ENCODE peak calls at places on chromosomes 12 and 14, in nine cellular contexts. L, O, H, E, P, K, J, Z and V are unnamed samples.

GRCh38 chr14:60656755-60657608 is 7.7 kb upstream of the SIX1 start:
- DNase-seq in H (peak), O (peak), L (peak), P (peak), E (peak), Z (no peak), K (peak), J (peak), V (peak)

GRCh38 chr12:95484524-95484923 is 10.6 kb downstream of the METAP2 start:
- DNase-seq in P (no peak), O (no peak), J (peak), E (no peak), H (no peak), K (no peak), Z (no peak), L (no peak), V (no peak)

GRCh38 chr14:53842938-53843337 is 113.7 kb downstream of the BMP4 start:
- DNase-seq in J (no peak), E (no peak), K (no peak), P (no peak), Z (no peak), O (peak), H (no peak), L (peak), V (no peak)

GRCh38 chr12:111398530-111398929 is 7.2 kb upstream of the SH2B3 start:
- DNase-seq in P (no peak), K (no peak), E (no peak), H (no peak), J (no peak), O (peak), Z (no peak), L (no peak), V (no peak)

GRCh38 chr12:113857371-113857770 is 108.8 kb downstream of the RBM19 start:
- DNase-seq in Z (no peak), H (no peak), K (no peak), E (no peak), L (no peak), O (no peak), J (no peak), P (no peak), V (no peak)

GRCh38 chr14:72787841-72788240 is 106.1 kb downstream of the DPF3 start:
- DNase-seq in E (no peak), Z (no peak), O (no peak), L (no peak), K (no peak), H (no peak), P (no peak), J (no peak), V (no peak)

GRCh38 chr12:92349635-92350034 is 204.0 kb upstream of the BTG1 start:
- DNase-seq in E (no peak), L (no peak), K (no peak), O (no peak), H (no peak), Z (no peak), P (no peak), J (no peak), V (no peak)

GRCh38 chr12:128918481-128918880 is 65.2 kb downstream of the GLT1D1 start:
- DNase-seq in P (no peak), Z (no peak), L (no peak), E (no peak), O (no peak), K (no peak), H (no peak), J (no peak), V (no peak)

GRCh38 chr14:86038401-86038985 is 508.5 kb downstream of the FLRT2 start:
- DNase-seq in O (peak), L (peak), P (peak), H (peak), K (peak), E (peak), J (peak), Z (peak), V (no peak)

GRCh38 chr12:97650242-97650641 is 187.6 kb downstream of the RMST start:
- DNase-seq in Z (no peak), H (no peak), E (no peak), O (no peak), P (no peak), J (no peak), L (no peak), K (no peak), V (no peak)

GRCh38 chr12:126286203-126286602 is 1221.0 kb downstream of the AACS start:
- DNase-seq in E (no peak), O (no peak), P (no peak), Z (no peak), H (no peak), K (no peak), J (no peak), L (no peak), V (no peak)